ENCODE peak calls at places on chromosomes 11 and 22, in eight cellular contexts. X, P, A, F, L, R, H and T are unnamed samples.

GRCh38 chr11:47641585-47642098 is 717 bp downstream of the MTCH2 start:
- DNase-seq in X (no peak), P (no peak), A (no peak), F (peak; percentile 6), L (peak; percentile 8), R (no peak), H (peak; percentile 28), T (peak; percentile 56)

GRCh38 chr11:58392741-58393140 is 13.9 kb downstream of the OR5B3 start:
- DNase-seq in X (peak; percentile 6), P (no peak), A (no peak), F (peak; percentile 98), L (no peak), R (no peak), H (no peak), T (no peak)

GRCh38 chr11:473975-474785 is 24.1 kb downstream of the PTDSS2 start:
- DNase-seq in X (no peak), P (no peak), A (no peak), F (no peak), L (no peak), R (no peak), H (no peak), T (no peak)

GRCh38 chr22:42946551-42947198 is 68.3 kb downstream of the PACSIN2 start:
- DNase-seq in X (no peak), P (no peak), A (no peak), F (no peak), L (no peak), R (no peak), H (no peak), T (no peak)

GRCh38 chr11:45053736-45054446 is 92.5 kb upstream of the PRDM11 start:
- DNase-seq in X (no peak), P (no peak), A (no peak), F (no peak), L (no peak), R (no peak), H (no peak), T (peak; percentile 83)

GRCh38 chr22:33539902-33540751 is 380.1 kb downstream of the LARGE1 start:
- DNase-seq in X (peak; percentile 5), P (no peak), A (no peak), F (peak; percentile 7), L (peak; percentile 12), R (peak; percentile 59), H (no peak), T (no peak)

GRCh38 chr11:78212586-78213371 is 24.1 kb downstream of the USP35 start:
- DNase-seq in X (peak; percentile 76), P (peak; percentile 50), A (no peak), F (no peak), L (peak; percentile 16), R (no peak), H (no peak), T (no peak)

GRCh38 chr11:66967670-66968425 is 7.3 kb upstream of the C11orf86 start:
- DNase-seq in X (peak; percentile 90), P (peak; percentile 72), A (no peak), F (peak; percentile 94), L (peak; percentile 94), R (no peak), H (no peak), T (no peak)

GRCh38 chr11:126969865-126970479 is 30.6 kb downstream of the KIRREL3 start:
- DNase-seq in X (peak; percentile 83), P (peak; percentile 55), A (no peak), F (peak; percentile 37), L (peak; percentile 14), R (peak; percentile 34), H (peak; percentile 66), T (peak; percentile 57)

GRCh38 chr11:26675233-26675928 is 46.5 kb downstream of the SLC5A12 start:
- DNase-seq in X (no peak), P (no peak), A (no peak), F (no peak), L (no peak), R (no peak), H (no peak), T (no peak)

GRCh38 chr22:29158546-29158945 is 47.1 kb upstream of the EMID1 start:
- DNase-seq in X (no peak), P (no peak), A (no peak), F (no peak), L (no peak), R (no peak), H (no peak), T (no peak)

GRCh38 chr11:76189682-76190081 is 16.6 kb downstream of the WNT11 start:
- DNase-seq in X (no peak), P (no peak), A (no peak), F (no peak), L (no peak), R (no peak), H (no peak), T (no peak)

GRCh38 chr11:43541993-43542392 is 138.5 kb upstream of the HSD17B12 start:
- DNase-seq in X (peak; percentile 9), P (no peak), A (no peak), F (no peak), L (no peak), R (no peak), H (no peak), T (no peak)

GRCh38 chr22:25824828-25825474 is 83.0 kb downstream of the MYO18B start:
- DNase-seq in X (no peak), P (no peak), A (peak; percentile 64), F (no peak), L (no peak), R (no peak), H (peak; percentile 20), T (no peak)

GRCh38 chr11:76637491-76638266 is 32.9 kb downstream of the LRRC32 start:
- DNase-seq in X (no peak), P (no peak), A (no peak), F (no peak), L (no peak), R (peak; percentile 2), H (no peak), T (peak; percentile 93)

GRCh38 chr22:46055176-46055850 is 78.4 kb upstream of the WNT7B start:
- DNase-seq in X (no peak), P (peak; percentile 57), A (no peak), F (peak; percentile 28), L (no peak), R (no peak), H (no peak), T (no peak)

GRCh38 chr11:112128483-112129121 is 35.3 kb downstream of the IL18 start:
- DNase-seq in X (peak; percentile 85), P (peak; percentile 74), A (no peak), F (peak; percentile 97), L (peak; percentile 79), R (peak; percentile 40), H (no peak), T (no peak)

GRCh38 chr22:23219787-23220484 is 39.6 kb downstream of the BCR start:
- DNase-seq in X (peak; percentile 61), P (peak; percentile 71), A (no peak), F (peak; percentile 27), L (peak; percentile 44), R (peak; percentile 54), H (no peak), T (peak; percentile 96)

GRCh38 chr11:128400382-128401203 is 186.8 kb downstream of the ETS1 start:
- DNase-seq in X (peak; percentile 89), P (no peak), A (no peak), F (no peak), L (peak; percentile 47), R (peak; percentile 47), H (no peak), T (no peak)

DNA sequence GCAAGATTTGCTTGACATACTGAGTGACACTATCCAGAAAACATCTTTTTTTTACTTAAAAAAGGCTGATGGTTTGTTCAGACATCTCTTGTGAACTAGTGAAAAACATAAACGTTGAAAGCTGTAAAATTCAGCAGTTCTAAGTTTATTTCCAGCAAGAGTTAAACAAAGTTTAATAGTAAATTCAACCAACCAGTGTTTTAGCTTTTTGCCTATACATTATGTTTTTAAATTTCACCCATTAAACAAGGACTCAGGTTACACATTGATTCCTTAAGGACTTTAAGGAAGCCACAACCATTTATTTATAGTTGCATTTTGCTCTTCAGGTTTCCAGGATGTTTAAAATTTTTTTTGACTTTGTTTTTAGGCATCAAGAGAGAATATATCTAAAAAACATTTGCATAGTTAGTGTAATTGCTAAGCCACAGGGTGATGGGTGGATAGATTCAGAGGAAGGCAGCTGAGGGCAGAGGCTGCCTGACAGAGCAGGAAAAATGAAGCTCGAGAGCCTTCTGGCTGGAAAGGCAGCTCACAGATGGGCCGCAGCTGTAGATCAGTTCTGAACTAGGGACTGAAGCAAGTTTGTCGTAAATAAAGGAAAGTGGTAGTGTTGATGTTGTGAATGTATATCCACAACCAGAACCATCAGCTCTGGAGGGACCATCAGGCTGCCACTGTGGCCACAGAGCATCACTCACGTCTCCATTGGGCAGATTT is 9.6 kb downstream of the SNAP29 start:
- DNase-seq in X (peak; percentile 58), P (no peak), A (no peak), F (no peak), L (peak; percentile 52), R (no peak), H (no peak), T (no peak)
- H3K4me2 ChIP-seq in X (peak overlapping the region; percentile 31), P (no peak overlapping the region), A (no peak overlapping the region), F (no peak overlapping the region), L (no peak overlapping the region), R (peak overlapping the region; percentile 52), H (no peak overlapping the region), T (no peak overlapping the region)

DNA sequence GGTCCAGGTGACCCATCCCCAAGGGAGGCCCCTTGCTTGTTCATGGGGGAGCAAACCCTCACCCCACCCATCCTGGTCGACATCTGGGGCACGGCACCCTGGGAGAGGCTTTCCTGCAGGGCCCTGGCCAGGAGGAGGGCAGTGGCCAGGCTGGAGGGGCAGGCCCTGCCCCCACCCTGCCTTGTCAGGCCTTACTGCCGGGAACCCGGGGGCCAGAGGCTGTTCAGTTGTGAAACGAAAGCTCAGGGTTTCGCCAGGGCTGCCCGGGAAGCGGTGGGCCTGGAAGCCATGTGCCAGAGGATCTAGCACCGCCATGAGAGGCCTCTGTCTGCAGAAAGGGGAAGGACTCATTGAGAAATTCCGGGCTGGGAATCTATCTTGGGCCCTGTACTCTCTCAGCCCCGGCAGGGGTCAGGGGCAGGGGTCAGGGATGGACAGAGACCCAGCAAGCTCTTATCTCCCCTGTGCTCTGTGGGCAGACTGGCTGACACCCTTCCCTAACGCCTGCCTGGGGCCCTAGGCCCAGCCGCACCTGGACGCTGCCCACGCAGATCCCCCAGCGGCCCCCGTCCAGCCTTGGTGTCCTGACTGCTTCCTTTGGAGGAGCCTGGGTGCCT is 6.3 kb downstream of the PIM3 start:
- DNase-seq in X (no peak), P (no peak), A (no peak), F (no peak), L (peak; percentile 67), R (peak; percentile 81), H (no peak), T (no peak)
- H3K4me3 ChIP-seq in X (no peak overlapping the region), P (no peak overlapping the region), A (no peak overlapping the region), F (no peak overlapping the region), L (no peak overlapping the region), R (no peak overlapping the region), H (no peak overlapping the region), T (no peak overlapping the region)

DNA sequence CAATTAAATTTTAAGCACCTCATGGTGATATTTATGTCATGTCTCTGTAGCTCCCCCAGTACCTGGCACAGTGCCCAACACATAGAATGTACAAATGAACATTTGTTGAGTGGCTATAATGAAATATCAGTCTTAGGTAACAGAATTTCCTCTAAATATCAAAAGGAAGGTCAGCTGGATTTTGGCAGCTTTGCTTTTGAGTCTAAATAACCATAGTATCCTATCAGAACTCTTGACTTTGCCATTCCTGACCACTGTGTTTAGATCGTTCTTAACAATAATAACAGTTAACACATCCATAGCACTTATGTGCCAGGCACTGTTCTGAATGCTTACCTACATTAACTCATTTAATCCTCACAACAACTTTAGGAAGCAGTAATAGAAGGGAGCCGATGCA is 26.6 kb downstream of the TMEM123 start:
- DNase-seq in X (no peak), P (no peak), A (no peak), F (no peak), L (no peak), R (no peak), H (no peak), T (no peak)
- H3K4me2 ChIP-seq in X (no peak overlapping the region), P (no peak overlapping the region), A (no peak overlapping the region), F (no peak overlapping the region), L (no peak overlapping the region), R (no peak overlapping the region), H (no peak overlapping the region), T (peak overlapping the region; percentile 1)

GRCh38 chr22:30541979-30542810 is 4.3 kb downstream of the SEC14L6 start:
- DNase-seq in X (no peak), P (no peak), A (peak; percentile 24), F (no peak), L (peak; percentile 5), R (peak; percentile 46), H (peak; percentile 82), T (no peak)
- H3K4me3 ChIP-seq in X (no peak overlapping the region), P (peak overlapping the region; percentile 39), A (peak overlapping the region; percentile 50), F (no peak overlapping the region), L (no peak overlapping the region), R (peak overlapping the region; percentile 39), H (peak overlapping the region; percentile 75), T (no peak overlapping the region)